ENCODE peak calls at places on chromosomes 6 and 20, in seven cellular contexts. One of them, this sample, is unnamed.

GRCh38 chr6:106377061-106377540 is 16.6 kb downstream of the CRYBG1 start:
- DNase-seq in heart right ventricle: no peak
- DNase-seq in A549: no peak
- DNase-seq in right lobe of liver: no peak
- DNase-seq in PC-3: peak; percentile 75
- DNase-seq in AG04450: no peak
- DNase-seq in hepatocyte: no peak
- DNase-seq in this sample: no peak

GRCh38 chr20:17108896-17109295 is 117.9 kb upstream of the PCSK2 start:
- DNase-seq in heart right ventricle: no peak
- DNase-seq in A549: no peak
- DNase-seq in right lobe of liver: no peak
- DNase-seq in PC-3: no peak
- DNase-seq in AG04450: no peak
- DNase-seq in hepatocyte: no peak
- DNase-seq in this sample: no peak

GRCh38 chr6:21404577-21404976 is 189.0 kb upstream of the SOX4 start:
- DNase-seq in heart right ventricle: no peak
- DNase-seq in A549: no peak
- DNase-seq in right lobe of liver: no peak
- DNase-seq in PC-3: no peak
- DNase-seq in AG04450: no peak
- DNase-seq in hepatocyte: no peak
- DNase-seq in this sample: no peak

GRCh38 chr20:25622450-25623224 is 1.2 kb downstream of the NANP start:
- DNase-seq in heart right ventricle: no peak
- DNase-seq in A549: no peak
- DNase-seq in right lobe of liver: no peak
- DNase-seq in PC-3: no peak
- DNase-seq in AG04450: no peak
- DNase-seq in hepatocyte: no peak
- DNase-seq in this sample: no peak

GRCh38 chr6:149821492-149821891 is 42.7 kb downstream of the LRP11 start:
- DNase-seq in heart right ventricle: no peak
- DNase-seq in A549: no peak
- DNase-seq in right lobe of liver: no peak
- DNase-seq in PC-3: no peak
- DNase-seq in AG04450: no peak
- DNase-seq in hepatocyte: no peak
- DNase-seq in this sample: no peak

GRCh38 chr20:17859002-17859615 is 109.5 kb downstream of the SNX5 start:
- DNase-seq in heart right ventricle: no peak
- DNase-seq in A549: no peak
- DNase-seq in right lobe of liver: peak; percentile 71
- DNase-seq in PC-3: no peak
- DNase-seq in AG04450: no peak
- DNase-seq in hepatocyte: no peak
- DNase-seq in this sample: no peak

GRCh38 chr6:76792394-76792793 is 670.9 kb downstream of the HTR1B start:
- DNase-seq in heart right ventricle: no peak
- DNase-seq in A549: no peak
- DNase-seq in right lobe of liver: no peak
- DNase-seq in PC-3: no peak
- DNase-seq in AG04450: no peak
- DNase-seq in hepatocyte: no peak
- DNase-seq in this sample: no peak

GRCh38 chr6:129440691-129441090 is 269.3 kb downstream of the ARHGAP18 start:
- DNase-seq in heart right ventricle: no peak
- DNase-seq in A549: no peak
- DNase-seq in right lobe of liver: no peak
- DNase-seq in PC-3: no peak
- DNase-seq in AG04450: no peak
- DNase-seq in hepatocyte: peak; percentile 19
- DNase-seq in this sample: peak; percentile 97

GRCh38 chr6:106300020-106300772 is 25.4 kb downstream of the ATG5 start:
- DNase-seq in heart right ventricle: no peak
- DNase-seq in A549: no peak
- DNase-seq in right lobe of liver: no peak
- DNase-seq in PC-3: no peak
- DNase-seq in AG04450: no peak
- DNase-seq in hepatocyte: no peak
- DNase-seq in this sample: no peak

GRCh38 chr6:33103776-33104175 is 28.0 kb downstream of the HLA-DPB1 start:
- DNase-seq in heart right ventricle: no peak
- DNase-seq in A549: no peak
- DNase-seq in right lobe of liver: no peak
- DNase-seq in PC-3: no peak
- DNase-seq in AG04450: no peak
- DNase-seq in hepatocyte: no peak
- DNase-seq in this sample: no peak
- H3K4me3 ChIP-seq in heart right ventricle: no peak overlapping the region
- H3K4me3 ChIP-seq in A549: no peak overlapping the region
- H3K4me3 ChIP-seq in right lobe of liver: no peak overlapping the region
- H3K4me3 ChIP-seq in PC-3: no peak overlapping the region
- H3K4me3 ChIP-seq in AG04450: no peak overlapping the region
- H3K4me3 ChIP-seq in hepatocyte: no peak overlapping the region
- H3K4me3 ChIP-seq in this sample: no peak overlapping the region

DNA sequence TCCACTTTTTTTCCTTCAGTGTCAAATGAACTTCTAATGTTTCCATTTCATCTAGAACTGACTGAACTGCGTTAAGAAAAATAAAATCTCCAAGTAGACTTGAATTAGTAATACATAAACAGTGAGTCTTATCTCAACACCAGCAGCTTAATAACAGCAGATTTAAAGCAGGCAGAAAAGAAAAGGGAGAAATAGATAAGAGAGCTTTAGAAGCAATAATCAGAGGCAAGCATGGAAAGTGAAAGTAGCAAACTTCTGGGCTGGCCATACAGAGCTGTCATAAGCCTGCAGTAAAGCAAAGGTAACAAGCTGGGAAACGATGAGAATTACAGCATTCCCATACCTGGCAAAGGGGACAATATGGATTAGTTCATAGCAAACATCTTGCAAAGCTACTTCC is 16.9 kb upstream of the ANGPT4 start:
- DNase-seq in heart right ventricle: no peak
- DNase-seq in A549: no peak
- DNase-seq in right lobe of liver: no peak
- DNase-seq in PC-3: no peak
- DNase-seq in AG04450: no peak
- DNase-seq in hepatocyte: no peak
- DNase-seq in this sample: no peak
- H3K9me3 ChIP-seq in heart right ventricle: peaks cover 32% of the 10 kb centered on the region
- H3K9me3 ChIP-seq in A549: peaks cover 28% of the 10 kb centered on the region
- H3K9me3 ChIP-seq in right lobe of liver: no peaks in the 10 kb centered on the region
- H3K9me3 ChIP-seq in PC-3: peaks cover 17% of the 10 kb centered on the region
- H3K9me3 ChIP-seq in AG04450: peaks cover 5% of the 10 kb centered on the region
- H3K9me3 ChIP-seq in hepatocyte: peaks cover 16% of the 10 kb centered on the region
- H3K9me3 ChIP-seq in this sample: peaks cover 12% of the 10 kb centered on the region

GRCh38 chr6:70847091-70847490 is 109.8 kb downstream of the B3GAT2 start:
- DNase-seq in heart right ventricle: no peak
- DNase-seq in A549: no peak
- DNase-seq in right lobe of liver: no peak
- DNase-seq in PC-3: no peak
- DNase-seq in AG04450: no peak
- DNase-seq in hepatocyte: no peak
- DNase-seq in this sample: no peak
- H3K4me3 ChIP-seq in heart right ventricle: no peak overlapping the region
- H3K4me3 ChIP-seq in A549: no peak overlapping the region
- H3K4me3 ChIP-seq in right lobe of liver: no peak overlapping the region
- H3K4me3 ChIP-seq in PC-3: no peak overlapping the region
- H3K4me3 ChIP-seq in AG04450: no peak overlapping the region
- H3K4me3 ChIP-seq in hepatocyte: no peak overlapping the region
- H3K4me3 ChIP-seq in this sample: no peak overlapping the region

GRCh38 chr20:41192575-41192974 is 55.2 kb downstream of the PLCG1 start:
- DNase-seq in heart right ventricle: no peak
- DNase-seq in A549: no peak
- DNase-seq in right lobe of liver: no peak
- DNase-seq in PC-3: no peak
- DNase-seq in AG04450: no peak
- DNase-seq in hepatocyte: no peak
- DNase-seq in this sample: no peak

GRCh38 chr20:41187668-41188067 is 50.3 kb downstream of the PLCG1 start:
- DNase-seq in heart right ventricle: no peak
- DNase-seq in A549: no peak
- DNase-seq in right lobe of liver: no peak
- DNase-seq in PC-3: no peak
- DNase-seq in AG04450: no peak
- DNase-seq in hepatocyte: no peak
- DNase-seq in this sample: no peak

GRCh38 chr20:41196653-41197225 is 59.4 kb downstream of the PLCG1 start:
- DNase-seq in heart right ventricle: no peak
- DNase-seq in A549: no peak
- DNase-seq in right lobe of liver: no peak
- DNase-seq in PC-3: no peak
- DNase-seq in AG04450: no peak
- DNase-seq in hepatocyte: no peak
- DNase-seq in this sample: no peak

DNA sequence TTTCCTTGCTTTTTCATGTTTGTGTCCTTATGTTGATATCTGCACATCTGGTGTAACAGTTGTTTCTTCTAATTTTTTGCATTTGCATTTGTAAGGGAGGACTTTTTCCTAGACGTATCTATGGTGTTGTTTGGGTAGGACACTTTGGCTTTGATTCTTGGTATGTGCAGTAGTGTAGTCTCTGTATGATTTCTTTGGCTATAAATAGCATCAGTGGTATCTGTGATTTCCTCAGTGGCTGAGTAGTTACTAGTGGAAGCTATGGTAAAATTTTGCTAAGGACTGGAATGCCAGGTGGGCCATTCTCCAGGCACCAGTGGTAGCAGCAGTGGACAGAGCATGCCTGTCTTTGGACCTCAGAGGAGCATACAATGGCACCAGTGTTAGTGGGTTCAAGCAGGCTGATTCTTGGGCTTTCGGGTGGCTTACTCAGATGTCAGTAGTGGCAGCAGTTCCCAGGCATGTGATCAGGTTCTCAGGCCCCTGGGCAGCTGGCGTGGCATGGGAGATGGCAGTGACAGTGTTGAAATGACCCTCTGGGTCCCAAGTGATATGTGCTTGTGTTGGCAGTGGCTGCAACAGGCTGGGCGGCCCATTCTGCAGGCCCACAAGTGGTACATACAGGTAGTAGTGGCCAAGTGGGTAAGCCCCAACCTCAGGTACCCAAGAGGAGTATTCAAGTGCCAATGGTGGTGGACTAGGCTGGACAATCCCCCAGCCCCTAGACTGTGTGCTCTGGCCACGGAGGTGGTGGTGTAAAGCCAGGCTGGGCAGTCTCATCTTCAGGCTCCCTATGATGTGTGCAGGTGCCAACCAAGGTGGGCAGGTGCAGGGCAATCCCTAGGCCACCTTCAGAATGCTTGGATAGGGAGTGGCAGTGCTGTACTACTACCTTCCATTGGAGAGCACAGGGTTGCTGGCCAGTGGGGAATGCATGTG is 54.5 kb downstream of the PLCG1 start:
- DNase-seq in heart right ventricle: no peak
- DNase-seq in A549: no peak
- DNase-seq in right lobe of liver: no peak
- DNase-seq in PC-3: no peak
- DNase-seq in AG04450: no peak
- DNase-seq in hepatocyte: no peak
- DNase-seq in this sample: no peak
- H3K9me3 ChIP-seq in heart right ventricle: peaks cover 45% of the 10 kb centered on the region
- H3K9me3 ChIP-seq in A549: peaks cover 9% of the 10 kb centered on the region
- H3K9me3 ChIP-seq in right lobe of liver: no peaks in the 10 kb centered on the region
- H3K9me3 ChIP-seq in PC-3: peaks cover 11% of the 10 kb centered on the region
- H3K9me3 ChIP-seq in AG04450: peaks cover 10% of the 10 kb centered on the region
- H3K9me3 ChIP-seq in hepatocyte: peaks cover 5% of the 10 kb centered on the region
- H3K9me3 ChIP-seq in this sample: peaks cover 5% of the 10 kb centered on the region

This sample was measured in HAP-1.